ENCODE peak calls at places on chromosomes 1 and 21, in four cellular contexts. W is MV-4-11, K is AG04450, C is uterus. F is an unnamed sample.
A peak's percentile ranks its signal among the peaks of the same experiment; 100 is the strongest.

GRCh38 chr1:209585672-209586071 is 2.2 kb downstream of the CAMK1G start:
- DNase-seq in W (no peak), K (no peak), C (peak; percentile 20), F (no peak)

GRCh38 chr1:219567341-219567947 is 45.5 kb downstream of the ZC3H11B start:
- DNase-seq in W (peak; percentile 45), K (no peak), C (no peak), F (no peak)

GRCh38 chr1:26858891-26859630 is 3.9 kb upstream of the SFN start:
- DNase-seq in W (no peak), K (no peak), C (no peak), F (no peak)

GRCh38 chr1:24998554-24999245 is 68.6 kb upstream of the RUNX3 start:
- DNase-seq in W (no peak), K (no peak), C (no peak), F (no peak)

GRCh38 chr1:202551683-202552082 is 158.6 kb downstream of the SYT2 start:
- DNase-seq in W (no peak), K (no peak), C (no peak), F (no peak)

GRCh38 chr21:41321211-41321907 is 4.8 kb downstream of the FAM3B start:
- DNase-seq in W (no peak), K (no peak), C (no peak), F (no peak)

GRCh38 chr1:54710841-54711240 is 4.8 kb upstream of the TTC4 start:
- DNase-seq in W (no peak), K (no peak), C (no peak), F (peak; percentile 46)

GRCh38 chr1:244952940-244953339 is 88.6 kb upstream of the HNRNPU start:
- DNase-seq in W (peak; percentile 93), K (no peak), C (no peak), F (no peak)

GRCh38 chr1:218617986-218618385 is 272.9 kb downstream of the TGFB2 start:
- DNase-seq in W (no peak), K (no peak), C (no peak), F (no peak)

GRCh38 chr1:205576011-205576410 is 55.8 kb downstream of the ELK4 start:
- DNase-seq in W (no peak), K (no peak), C (no peak), F (peak; percentile 79)

GRCh38 chr1:11563560-11564069 is 84.7 kb downstream of the DISP3 start:
- DNase-seq in W (peak; percentile 86), K (no peak), C (no peak), F (no peak)

GRCh38 chr1:166969074-166969677 is 6.2 kb downstream of the ILDR2 start:
- DNase-seq in W (no peak), K (no peak), C (no peak), F (no peak)

GRCh38 chr1:119115301-119115700 is 25.2 kb downstream of the WARS2 start:
- DNase-seq in W (no peak), K (no peak), C (no peak), F (no peak)